ENCODE peak calls at places on chromosomes 1 and 21, in five cellular contexts. N is stimulated activated CD4-positive, alpha-beta T cell treated with anti-CD3 and anti-CD28 coated beads, Interleukin-2, amount 100 ng/mL, for 48 hours; A is epithelial cell of proximal tubule; F is NCI-H345; Q is H4. L is an unnamed sample.

GRCh38 chr1:225766967-225767413 is 10.6 kb upstream of the SRP9 start:
- DNase-seq in A (peak; percentile 62), Q (peak; percentile 94), F (no peak), N (no peak), L (peak; percentile 85)

GRCh38 chr1:39642796-39643195 is 3.4 kb upstream of the HEYL start:
- DNase-seq in F (no peak), A (no peak), Q (peak; percentile 49), N (no peak), L (peak; percentile 42)

GRCh38 chr1:209989525-209989924 is 51.5 kb downstream of the SYT14 start:
- DNase-seq in N (no peak), Q (peak; percentile 9), A (no peak), F (peak; percentile 6), L (peak; percentile 59)

GRCh38 chr1:85200870-85201339 is at the start of gene SYDE2:
- DNase-seq in A (no peak), Q (peak; percentile 26), F (peak; percentile 78), N (peak; percentile 53), L (peak; percentile 70)

GRCh38 chr1:245874942-245875580 is 632.0 kb downstream of the SMYD3 start:
- DNase-seq in N (no peak), F (peak; percentile 96), Q (peak; percentile 91), A (peak; percentile 85), L (no peak)

GRCh38 chr1:221841291-221841982 is 99.5 kb upstream of the DUSP10 start:
- DNase-seq in A (no peak), N (no peak), Q (no peak), F (no peak), L (no peak)

GRCh38 chr21:28442624-28443023 is 550.1 kb downstream of the LTN1 start:
- DNase-seq in Q (no peak), N (no peak), A (no peak), F (no peak), L (no peak)

GRCh38 chr1:57124768-57125446 is 159.1 kb upstream of the C8B start:
- DNase-seq in Q (no peak), F (no peak), N (no peak), A (no peak), L (no peak)

GRCh38 chr1:179353546-179353945 is 12.2 kb upstream of the AXDND1 start:
- DNase-seq in N (no peak), F (no peak), A (no peak), Q (no peak), L (no peak)

GRCh38 chr21:38857152-38857825 is 51.6 kb downstream of the ETS2 start:
- DNase-seq in Q (no peak), N (no peak), F (no peak), A (no peak), L (no peak)

GRCh38 chr1:46401964-46402626 is 8.0 kb downstream of the FAAH start:
- DNase-seq in N (no peak), A (peak; percentile 72), F (peak; percentile 15), Q (peak; percentile 96), L (no peak)

GRCh38 chr1:181083842-181084605 is 4.5 kb upstream of the IER5 start:
- DNase-seq in N (no peak), F (peak; percentile 50), A (no peak), Q (peak; percentile 41), L (peak; percentile 32)

GRCh38 chr1:61186753-61187152 is 104.4 kb downstream of the NFIA start:
- DNase-seq in N (no peak), A (no peak), F (no peak), Q (no peak), L (no peak)

GRCh38 chr1:28209700-28210099 is 23.1 kb downstream of the DNAJC8 start:
- DNase-seq in F (no peak), A (no peak), Q (no peak), N (no peak), L (no peak)

GRCh38 chr1:12019858-12020509 is 686 bp downstream of the MIIP start:
- DNase-seq in N (no peak), Q (no peak), F (no peak), A (no peak), L (no peak)

GRCh38 chr1:94962745-94963265 is 35.9 kb upstream of the CNN3 start:
- DNase-seq in A (no peak), F (no peak), N (peak; percentile 6), Q (peak; percentile 30), L (peak; percentile 62)

L was measured in RCC 7860.